ENCODE peak calls at places on chromosomes 16 and 17, in five cellular contexts. One of them, this sample, is unnamed.

GRCh38 chr16:10984509-10984908 is 40.1 kb downstream of the CLEC16A start:
- DNase-seq in SK-N-SH: no peak
- DNase-seq in K562: no peak
- DNase-seq in A549: no peak
- DNase-seq in GM12878: no peak
- DNase-seq in this sample: peak

GRCh38 chr16:67068212-67068753 is 39.3 kb downstream of the CBFB start:
- DNase-seq in SK-N-SH: no peak
- DNase-seq in K562: no peak
- DNase-seq in A549: peak
- DNase-seq in GM12878: no peak
- DNase-seq in this sample: peak

GRCh38 chr16:68445458-68445857 is 2.9 kb downstream of the SMPD3 start:
- DNase-seq in SK-N-SH: peak
- DNase-seq in K562: peak
- DNase-seq in A549: peak
- DNase-seq in GM12878: peak
- DNase-seq in this sample: peak

GRCh38 chr17:5413682-5414081 is 5.8 kb downstream of the NUP88 start:
- DNase-seq in SK-N-SH: no peak
- DNase-seq in K562: peak
- DNase-seq in A549: peak
- DNase-seq in GM12878: no peak
- DNase-seq in this sample: peak

GRCh38 chr17:49571764-49572163 is 3.9 kb upstream of the NXPH3 start:
- DNase-seq in SK-N-SH: no peak
- DNase-seq in K562: no peak
- DNase-seq in A549: no peak
- DNase-seq in GM12878: no peak
- DNase-seq in this sample: no peak

GRCh38 chr16:85512716-85513115 is 100.4 kb upstream of the GSE1 start:
- DNase-seq in SK-N-SH: no peak
- DNase-seq in K562: no peak
- DNase-seq in A549: no peak
- DNase-seq in GM12878: no peak
- DNase-seq in this sample: peak

GRCh38 chr16:75341934-75342811 is 90.7 kb upstream of the BCAR1 start:
- DNase-seq in SK-N-SH: no peak
- DNase-seq in K562: no peak
- DNase-seq in A549: peak
- DNase-seq in GM12878: no peak
- DNase-seq in this sample: peak

GRCh38 chr16:48720266-48720665 is 110.3 kb upstream of the N4BP1 start:
- DNase-seq in SK-N-SH: no peak
- DNase-seq in K562: peak
- DNase-seq in A549: peak
- DNase-seq in GM12878: no peak
- DNase-seq in this sample: peak

GRCh38 chr17:66583112-66583748 is 251.7 kb upstream of the CACNG5 start:
- DNase-seq in SK-N-SH: no peak
- DNase-seq in K562: no peak
- DNase-seq in A549: no peak
- DNase-seq in GM12878: no peak
- DNase-seq in this sample: no peak

GRCh38 chr16:89579351-89579750 is 3.8 kb downstream of the CPNE7 start:
- DNase-seq in SK-N-SH: no peak
- DNase-seq in K562: no peak
- DNase-seq in A549: no peak
- DNase-seq in GM12878: no peak
- DNase-seq in this sample: no peak

GRCh38 chr17:73742915-73743314 is 98.7 kb upstream of the SDK2 start:
- DNase-seq in SK-N-SH: no peak
- DNase-seq in K562: no peak
- DNase-seq in A549: no peak
- DNase-seq in GM12878: no peak
- DNase-seq in this sample: no peak

GRCh38 chr17:7446669-7447068 is 1.8 kb downstream of the CHRNB1 start:
- DNase-seq in SK-N-SH: no peak
- DNase-seq in K562: no peak
- DNase-seq in A549: no peak
- DNase-seq in GM12878: no peak
- DNase-seq in this sample: no peak

GRCh38 chr16:56933266-56933619 is 1.3 kb downstream of the HERPUD1 start:
- DNase-seq in SK-N-SH: no peak
- DNase-seq in K562: no peak
- DNase-seq in A549: no peak
- DNase-seq in GM12878: no peak
- DNase-seq in this sample: no peak

GRCh38 chr17:31369266-31369665 is 22.2 kb upstream of the RAB11FIP4 start:
- DNase-seq in SK-N-SH: no peak
- DNase-seq in K562: no peak
- DNase-seq in A549: no peak
- DNase-seq in GM12878: no peak
- DNase-seq in this sample: peak

GRCh38 chr17:72614476-72614870 is 478.0 kb downstream of the SLC39A11 start:
- DNase-seq in SK-N-SH: no peak
- DNase-seq in K562: no peak
- DNase-seq in A549: peak
- DNase-seq in GM12878: no peak
- DNase-seq in this sample: no peak
- TF ChIP-seq RCOR1 in SK-N-SH: no peak
- TF ChIP-seq RCOR1 in K562: no peak
- TF ChIP-seq RCOR1 in A549: no peak
- TF ChIP-seq RCOR1 in GM12878: no peak
- TF ChIP-seq RCOR1 in this sample: no peak

DNA sequence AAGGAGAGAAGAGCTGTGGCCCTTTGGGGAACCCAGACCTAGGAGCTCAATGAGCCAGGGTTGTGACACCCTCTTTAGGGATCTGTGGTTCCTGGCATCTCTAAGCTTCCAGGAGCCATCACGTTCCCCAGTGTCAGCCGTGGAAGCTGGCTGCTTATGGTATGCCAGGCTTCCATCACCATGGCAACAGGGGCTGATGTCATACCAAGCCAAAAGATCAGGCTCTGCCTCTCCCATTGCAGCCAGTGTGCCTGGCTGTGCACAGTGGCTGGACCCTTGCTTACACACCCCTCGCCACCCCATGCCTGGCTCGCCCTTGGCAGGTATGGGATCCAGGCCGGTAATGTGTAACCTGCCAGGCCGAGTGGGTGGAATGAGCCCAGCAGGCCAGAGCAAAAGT is 91.1 kb downstream of the SSH2 start:
- DNase-seq in SK-N-SH: peak
- DNase-seq in K562: no peak
- DNase-seq in A549: peak
- DNase-seq in GM12878: no peak
- DNase-seq in this sample: peak
- TF ChIP-seq RCOR1 in SK-N-SH: no peak
- TF ChIP-seq RCOR1 in K562: no peak
- TF ChIP-seq RCOR1 in A549: no peak
- TF ChIP-seq RCOR1 in GM12878: no peak
- TF ChIP-seq RCOR1 in this sample: no peak

GRCh38 chr17:69572747-69573146 is 158.2 kb downstream of the MAP2K6 start:
- DNase-seq in SK-N-SH: no peak
- DNase-seq in K562: no peak
- DNase-seq in A549: no peak
- DNase-seq in GM12878: no peak
- DNase-seq in this sample: no peak

GRCh38 chr17:69574257-69575197 is 160.0 kb downstream of the MAP2K6 start:
- DNase-seq in SK-N-SH: no peak
- DNase-seq in K562: no peak
- DNase-seq in A549: peak
- DNase-seq in GM12878: no peak
- DNase-seq in this sample: peak

GRCh38 chr17:69573396-69573795 is 158.9 kb downstream of the MAP2K6 start:
- DNase-seq in SK-N-SH: no peak
- DNase-seq in K562: no peak
- DNase-seq in A549: no peak
- DNase-seq in GM12878: no peak
- DNase-seq in this sample: no peak

GRCh38 chr17:69577098-69577497 is 162.6 kb downstream of the MAP2K6 start:
- DNase-seq in SK-N-SH: no peak
- DNase-seq in K562: no peak
- DNase-seq in A549: no peak
- DNase-seq in GM12878: no peak
- DNase-seq in this sample: no peak

DNA sequence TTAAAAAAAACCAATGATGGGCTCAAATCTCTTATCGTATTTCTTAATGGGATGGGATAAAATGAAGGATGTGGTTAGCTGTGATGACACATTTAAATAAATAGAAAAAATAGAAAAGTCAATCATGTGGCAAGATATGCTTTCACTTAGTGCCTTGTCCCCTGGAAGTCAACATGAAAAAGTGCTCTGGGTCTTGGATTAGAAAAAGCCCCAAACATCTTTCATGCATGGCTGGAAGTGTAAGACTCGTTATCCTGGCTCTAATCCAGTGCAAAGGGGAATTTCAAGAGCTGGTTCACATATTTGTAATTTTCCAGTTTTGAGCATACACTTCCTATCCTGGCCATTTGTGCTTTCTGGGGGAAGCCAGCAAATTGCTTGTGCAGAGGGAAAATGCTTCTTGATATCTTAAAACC is 160.9 kb downstream of the MAP2K6 start:
- DNase-seq in SK-N-SH: no peak
- DNase-seq in K562: no peak
- DNase-seq in A549: peak
- DNase-seq in GM12878: no peak
- DNase-seq in this sample: peak
- TF ChIP-seq RCOR1 in SK-N-SH: no peak
- TF ChIP-seq RCOR1 in K562: no peak
- TF ChIP-seq RCOR1 in A549: no peak
- TF ChIP-seq RCOR1 in GM12878: no peak
- TF ChIP-seq RCOR1 in this sample: no peak

GRCh38 chr17:13702266-13702665 is 100.5 kb upstream of the HS3ST3A1 start:
- DNase-seq in SK-N-SH: no peak
- DNase-seq in K562: no peak
- DNase-seq in A549: no peak
- DNase-seq in GM12878: no peak
- DNase-seq in this sample: peak
- TF ChIP-seq RCOR1 in SK-N-SH: no peak
- TF ChIP-seq RCOR1 in K562: no peak
- TF ChIP-seq RCOR1 in A549: no peak
- TF ChIP-seq RCOR1 in GM12878: no peak
- TF ChIP-seq RCOR1 in this sample: no peak

GRCh38 chr17:62719586-62719985 is 88.5 kb downstream of the MARCHF10 start:
- DNase-seq in SK-N-SH: no peak
- DNase-seq in K562: no peak
- DNase-seq in A549: no peak
- DNase-seq in GM12878: no peak
- DNase-seq in this sample: no peak
- TF ChIP-seq RCOR1 in SK-N-SH: no peak
- TF ChIP-seq RCOR1 in K562: no peak
- TF ChIP-seq RCOR1 in A549: no peak
- TF ChIP-seq RCOR1 in GM12878: no peak
- TF ChIP-seq RCOR1 in this sample: no peak

GRCh38 chr17:77735341-77736206 is 222.9 kb upstream of the TNRC6C start:
- DNase-seq in SK-N-SH: peak
- DNase-seq in K562: peak
- DNase-seq in A549: no peak
- DNase-seq in GM12878: no peak
- DNase-seq in this sample: no peak
- TF ChIP-seq RCOR1 in SK-N-SH: no peak
- TF ChIP-seq RCOR1 in K562: no peak
- TF ChIP-seq RCOR1 in A549: no peak
- TF ChIP-seq RCOR1 in GM12878: no peak
- TF ChIP-seq RCOR1 in this sample: no peak

GRCh38 chr16:29820730-29821662 is 734 bp downstream of the MVP start:
- DNase-seq in SK-N-SH: no peak
- DNase-seq in K562: no peak
- DNase-seq in A549: peak
- DNase-seq in GM12878: peak
- DNase-seq in this sample: no peak

GRCh38 chr16:29826342-29826695 is 6.1 kb downstream of the MVP start:
- DNase-seq in SK-N-SH: no peak
- DNase-seq in K562: no peak
- DNase-seq in A549: no peak
- DNase-seq in GM12878: no peak
- DNase-seq in this sample: no peak

GRCh38 chr16:29824589-29825144 is 4.4 kb downstream of the MVP start:
- DNase-seq in SK-N-SH: no peak
- DNase-seq in K562: no peak
- DNase-seq in A549: peak
- DNase-seq in GM12878: no peak
- DNase-seq in this sample: peak

GRCh38 chr16:29821663-29822115 is 1.4 kb downstream of the MVP start:
- DNase-seq in SK-N-SH: no peak
- DNase-seq in K562: no peak
- DNase-seq in A549: peak
- DNase-seq in GM12878: no peak
- DNase-seq in this sample: peak

DNA sequence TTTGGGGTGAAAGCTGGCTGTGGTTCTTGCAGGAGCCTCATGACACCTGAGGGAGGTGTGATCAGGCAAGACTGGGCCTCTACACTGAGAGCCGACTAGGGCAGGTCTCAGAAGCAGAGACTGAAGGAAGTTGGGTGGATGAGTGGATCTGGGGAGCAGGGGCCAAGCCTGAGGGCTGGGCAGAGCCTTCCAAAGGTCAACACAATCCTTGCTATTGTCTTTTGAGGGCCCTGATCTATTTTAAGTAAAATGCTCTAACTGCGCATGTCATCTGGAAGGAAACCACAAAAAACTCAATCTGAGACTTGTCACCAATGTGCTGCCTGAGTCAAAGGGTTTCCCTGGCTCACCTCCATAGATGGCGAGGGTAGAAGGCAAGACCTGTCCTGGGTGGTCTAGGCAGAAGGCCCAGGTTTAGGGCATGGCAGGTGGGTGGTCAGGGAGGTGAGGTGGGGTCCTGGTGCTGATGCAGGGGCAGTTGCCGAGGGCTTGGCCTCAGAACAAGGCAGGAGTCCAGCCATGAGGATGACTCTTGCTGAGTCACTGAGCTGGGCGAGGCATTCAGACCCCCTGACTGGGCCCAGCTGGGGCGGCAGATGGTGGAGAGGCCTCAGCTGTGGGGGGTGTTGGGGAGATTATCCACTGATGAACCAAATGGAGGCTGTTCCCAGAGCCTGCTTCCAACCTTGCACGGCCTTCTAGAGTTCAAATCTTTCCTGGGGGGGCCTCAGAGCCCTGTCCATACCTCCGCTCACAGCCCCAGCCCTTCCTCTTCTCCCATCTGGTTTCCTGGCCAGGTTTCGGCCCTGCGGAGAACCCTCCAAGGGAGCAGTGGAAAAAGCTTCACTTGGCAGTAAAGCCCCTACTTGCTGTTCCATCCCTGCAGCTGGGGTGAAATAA is 5.1 kb downstream of the MVP start:
- DNase-seq in SK-N-SH: no peak
- DNase-seq in K562: peak
- DNase-seq in A549: peak
- DNase-seq in GM12878: no peak
- DNase-seq in this sample: peak
- TF ChIP-seq RCOR1 in SK-N-SH: no peak
- TF ChIP-seq RCOR1 in K562: no peak
- TF ChIP-seq RCOR1 in A549: no peak
- TF ChIP-seq RCOR1 in GM12878: no peak
- TF ChIP-seq RCOR1 in this sample: peak

This sample was measured in IMR-90.